ENCODE peak calls at places on chromosome 5, in seven cellular contexts. Z is heart right ventricle, E is GM23338, L is H9, K is sigmoid colon, C is neural progenitor cell, O is prostate gland. M is an unnamed sample.
A peak's percentile ranks its signal among the peaks of the same experiment; 100 is the strongest.

GRCh38 chr5:56588636-56589485 is 226.5 kb upstream of the MAP3K1 start:
- DNase-seq in L (peak; percentile 59), O (no peak), E (peak; percentile 57), Z (peak; percentile 66), C (peak; percentile 50), K (peak; percentile 74), M (peak; percentile 41)

GRCh38 chr5:2149196-2149541 is 266.4 kb upstream of the IRX4 start:
- DNase-seq in E (peak; percentile 17), O (no peak), Z (no peak), K (no peak), L (peak; percentile 71), C (no peak), M (no peak)

GRCh38 chr5:173570321-173571090 is 45.9 kb downstream of the BOD1 start:
- DNase-seq in L (no peak), E (no peak), C (no peak), K (peak; percentile 41), Z (no peak), O (no peak), M (no peak)

GRCh38 chr5:67196537-67197059 is at the start of gene CD180:
- DNase-seq in C (no peak), E (no peak), O (no peak), L (no peak), K (no peak), Z (peak; percentile 37), M (no peak)

GRCh38 chr5:96149546-96149945 is 187.9 kb upstream of the ELL2 start:
- DNase-seq in Z (no peak), K (no peak), L (no peak), C (no peak), O (peak; percentile 44), E (no peak), M (no peak)

GRCh38 chr5:35003018-35003957 is 44.5 kb downstream of the AGXT2 start:
- DNase-seq in C (peak; percentile 83), E (peak; percentile 85), L (peak; percentile 71), Z (peak; percentile 24), K (no peak), O (peak; percentile 9), M (peak; percentile 86)

GRCh38 chr5:174311121-174311520 is 265.6 kb downstream of the NSG2 start:
- DNase-seq in E (no peak), C (no peak), K (no peak), Z (no peak), O (no peak), L (no peak), M (no peak)

GRCh38 chr5:87258507-87258906 is 9.2 kb upstream of the RASA1 start:
- DNase-seq in E (no peak), O (no peak), C (no peak), K (no peak), Z (no peak), L (no peak), M (no peak)

GRCh38 chr5:127572930-127573329 is 55.5 kb downstream of the PRRC1 start:
- DNase-seq in K (no peak), O (no peak), L (no peak), C (no peak), Z (no peak), E (peak; percentile 28), M (no peak)

GRCh38 chr5:136028782-136029742 is at the start of gene TGFBI:
- DNase-seq in K (peak; percentile 88), O (peak; percentile 45), C (peak; percentile 88), E (peak; percentile 92), Z (peak; percentile 78), L (peak; percentile 73), M (peak; percentile 27)

GRCh38 chr5:72647806-72648205 is 140.6 kb upstream of the ZNF366 start:
- DNase-seq in O (no peak), C (no peak), K (no peak), Z (no peak), L (no peak), E (no peak), M (no peak)

GRCh38 chr5:74187757-74188156 is 452.8 kb downstream of the ENC1 start:
- DNase-seq in K (no peak), E (peak; percentile 11), L (peak; percentile 37), C (peak; percentile 69), Z (no peak), O (no peak), M (no peak)

GRCh38 chr5:176660860-176661641 is 13.8 kb downstream of the TSPAN17 start:
- DNase-seq in Z (peak; percentile 71), L (peak; percentile 92), C (peak; percentile 93), E (peak; percentile 90), O (peak; percentile 56), K (peak; percentile 83), M (peak; percentile 89)

GRCh38 chr5:148875205-148875875 is 48.9 kb downstream of the ADRB2 start:
- DNase-seq in E (no peak), Z (peak; percentile 45), O (no peak), K (no peak), C (no peak), L (no peak), M (no peak)

GRCh38 chr5:123645024-123645603 is 133.1 kb downstream of the CSNK1G3 start:
- DNase-seq in O (no peak), E (no peak), K (no peak), C (no peak), L (no peak), Z (no peak), M (no peak)

GRCh38 chr5:109567374-109568044 is 122.2 kb upstream of the MAN2A1 start:
- DNase-seq in E (no peak), C (no peak), L (no peak), O (no peak), K (no peak), Z (peak; percentile 9), M (no peak)

GRCh38 chr5:108148715-108149139 is 233.2 kb downstream of the FBXL17 start:
- DNase-seq in E (peak; percentile 55), O (no peak), K (no peak), L (no peak), Z (no peak), C (peak; percentile 23), M (no peak)

GRCh38 chr5:36237756-36238155 is 4.0 kb downstream of the NADK2 start:
- DNase-seq in E (no peak), O (no peak), C (no peak), L (no peak), Z (no peak), K (no peak), M (no peak)

GRCh38 chr5:116032094-116032517 is at the start of gene ARL14EPL:
- DNase-seq in Z (no peak), O (no peak), L (no peak), E (peak; percentile 33), C (peak; percentile 18), K (no peak), M (no peak)

GRCh38 chr5:6831678-6832077 is 118.4 kb downstream of the TENT4A start:
- DNase-seq in C (no peak), O (no peak), K (no peak), Z (no peak), L (no peak), E (no peak), M (no peak)

GRCh38 chr5:178290376-178290775 is 57.8 kb upstream of the PHYKPL start:
- DNase-seq in O (no peak), Z (no peak), E (no peak), K (peak; percentile 53), L (no peak), C (no peak), M (no peak)

GRCh38 chr5:118459490-118459889 is 528.9 kb downstream of the DTWD2 start:
- DNase-seq in L (no peak), E (no peak), K (no peak), O (no peak), Z (no peak), C (no peak), M (no peak)

GRCh38 chr5:52073993-52074689 is 690.9 kb downstream of the ISL1 start:
- DNase-seq in C (no peak), E (no peak), L (no peak), Z (no peak), O (no peak), K (no peak), M (no peak)

GRCh38 chr5:172798422-172799215 is 27.6 kb upstream of the DUSP1 start:
- DNase-seq in L (no peak), K (peak; percentile 84), C (no peak), O (no peak), Z (no peak), E (no peak), M (no peak)

GRCh38 chr5:73899055-73899454 is 273.1 kb downstream of the ARHGEF28 start:
- DNase-seq in E (no peak), C (no peak), O (no peak), Z (no peak), K (no peak), L (no peak), M (no peak)

GRCh38 chr5:125033602-125034001 is 287.2 kb upstream of the ZNF608 start:
- DNase-seq in O (no peak), L (no peak), Z (no peak), C (no peak), E (no peak), K (no peak), M (no peak)
- H3K4me1 ChIP-seq in O (no peaks in the 10 kb centered on the region), L (peaks cover 2% of the 10 kb centered on the region), Z (no peaks in the 10 kb centered on the region), C (no peaks in the 10 kb centered on the region), E (peaks cover 13% of the 10 kb centered on the region), K (no peaks in the 10 kb centered on the region), M (no peaks in the 10 kb centered on the region)

GRCh38 chr5:169511708-169512107 is 71.9 kb upstream of the SPDL1 start:
- DNase-seq in Z (no peak), C (peak; percentile 9), E (peak; percentile 30), O (no peak), K (no peak), L (no peak), M (no peak)
- TF ChIP-seq CTCF in Z (no peak), C (peak; percentile 31), E (no peak), O (no peak), K (no peak), L (peak; percentile 51), M (peak; percentile 40)

DNA sequence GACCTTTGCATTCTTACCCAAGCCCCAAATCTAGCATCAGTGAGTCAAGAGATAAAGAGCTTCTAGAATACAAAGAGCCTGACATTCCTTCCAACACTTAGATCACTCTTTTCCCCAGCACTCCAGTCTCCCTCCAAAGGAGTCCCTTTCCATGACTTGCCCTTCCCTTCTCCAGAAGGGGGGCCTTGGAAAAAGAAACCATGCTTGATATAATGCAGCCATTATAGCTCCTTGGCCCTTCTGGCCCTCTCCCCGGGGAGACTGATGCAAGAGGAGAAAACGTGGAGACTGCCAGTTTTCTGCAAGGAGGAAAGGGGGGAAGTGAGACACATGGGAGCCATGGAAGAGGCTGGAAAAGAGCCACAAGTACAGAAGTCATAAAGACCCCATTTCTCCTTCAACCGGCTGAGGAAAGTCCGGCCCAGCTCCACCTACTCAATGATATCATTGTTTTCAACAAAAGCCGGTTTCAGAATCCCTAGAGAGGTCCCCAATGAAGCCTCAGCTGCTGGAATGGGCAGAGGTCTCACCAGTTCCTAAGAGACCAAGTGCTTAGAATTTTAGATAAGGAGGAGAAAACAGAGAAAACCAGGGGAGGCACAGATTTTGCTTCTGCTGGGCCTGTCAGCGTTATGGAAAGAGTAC is 29.0 kb downstream of the ADAM19 start:
- DNase-seq in L (no peak), Z (peak; percentile 65), O (no peak), K (no peak), C (no peak), E (no peak), M (no peak)
- H3K4me1 ChIP-seq in L (peaks cover under 1% of the 10 kb centered on the region), Z (peaks cover 89% of the 10 kb centered on the region), O (no peaks in the 10 kb centered on the region), K (no peaks in the 10 kb centered on the region), C (peaks cover 25% of the 10 kb centered on the region), E (peaks cover 3% of the 10 kb centered on the region), M (peaks cover 3% of the 10 kb centered on the region)

DNA sequence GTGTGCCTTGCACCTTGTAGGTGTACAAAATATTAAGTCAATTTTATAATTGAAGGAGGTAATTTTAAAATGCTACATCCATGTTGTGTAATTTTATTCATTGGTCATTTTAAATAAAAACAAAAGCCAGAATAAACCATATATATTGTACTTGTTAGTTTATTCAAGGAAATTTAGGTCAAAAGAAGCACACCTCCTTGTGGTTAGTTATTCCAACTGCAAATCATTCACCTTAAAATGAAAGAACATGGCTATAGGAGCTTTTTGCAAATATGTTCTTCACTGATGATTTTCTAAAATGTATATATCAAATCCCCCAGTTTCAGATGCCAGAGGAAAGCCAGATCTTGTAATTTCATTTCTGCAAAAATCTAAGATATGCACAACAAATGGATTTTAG is 5.4 kb upstream of the MOCS2 start:
- DNase-seq in E (peak; percentile 39), Z (no peak), K (no peak), L (no peak), C (no peak), O (no peak), M (no peak)
- TF ChIP-seq CTCF in E (no peak), Z (peak; percentile 19), K (no peak), L (peak; percentile 58), C (peak; percentile 47), O (peak; percentile 11), M (no peak)